ENCODE peak calls at places on chromosome 2, in ten cellular contexts. One of them, this sample, is unnamed.

GRCh38 chr2:189178726-189179606 is 595 bp downstream of the COL5A2 start:
- DNase-seq in dorsolateral prefrontal cortex: no peak
- DNase-seq in pancreas: no peak
- DNase-seq in HFFc6: peak; percentile 58
- DNase-seq in fibroblast of pulmonary artery: peak; percentile 90
- DNase-seq in RWPE1: peak; percentile 11
- DNase-seq in fibroblast of villous mesenchyme: peak; percentile 95
- DNase-seq in Peyer's patch: no peak
- DNase-seq in chondrocyte: no peak
- DNase-seq in GM20000: no peak
- DNase-seq in this sample: no peak

GRCh38 chr2:96685285-96685591 is 42.7 kb downstream of the FER1L5 start:
- DNase-seq in HFFc6: no peak
- DNase-seq in fibroblast of villous mesenchyme: peak; percentile 38
- DNase-seq in GM20000: no peak
- DNase-seq in pancreas: no peak
- DNase-seq in RWPE1: no peak
- DNase-seq in chondrocyte: no peak
- DNase-seq in dorsolateral prefrontal cortex: no peak
- DNase-seq in Peyer's patch: no peak
- DNase-seq in fibroblast of pulmonary artery: peak; percentile 13
- DNase-seq in this sample: no peak

GRCh38 chr2:240614391-240614790 is 10.9 kb upstream of the GPR35 start:
- DNase-seq in pancreas: no peak
- DNase-seq in Peyer's patch: no peak
- DNase-seq in dorsolateral prefrontal cortex: no peak
- DNase-seq in RWPE1: no peak
- DNase-seq in fibroblast of pulmonary artery: no peak
- DNase-seq in GM20000: no peak
- DNase-seq in chondrocyte: peak; percentile 56
- DNase-seq in HFFc6: no peak
- DNase-seq in fibroblast of villous mesenchyme: no peak
- DNase-seq in this sample: no peak

GRCh38 chr2:79711098-79711497 is 198.2 kb downstream of the CTNNA2 start:
- DNase-seq in HFFc6: no peak
- DNase-seq in pancreas: no peak
- DNase-seq in GM20000: no peak
- DNase-seq in chondrocyte: no peak
- DNase-seq in Peyer's patch: no peak
- DNase-seq in dorsolateral prefrontal cortex: no peak
- DNase-seq in RWPE1: no peak
- DNase-seq in fibroblast of villous mesenchyme: no peak
- DNase-seq in fibroblast of pulmonary artery: no peak
- DNase-seq in this sample: no peak

GRCh38 chr2:168884990-168885389 is 5.2 kb downstream of the SPC25 start:
- DNase-seq in fibroblast of pulmonary artery: no peak
- DNase-seq in Peyer's patch: no peak
- DNase-seq in fibroblast of villous mesenchyme: no peak
- DNase-seq in RWPE1: no peak
- DNase-seq in HFFc6: peak; percentile 41
- DNase-seq in chondrocyte: no peak
- DNase-seq in pancreas: no peak
- DNase-seq in GM20000: no peak
- DNase-seq in dorsolateral prefrontal cortex: no peak
- DNase-seq in this sample: no peak

GRCh38 chr2:8720741-8721140 is 38.9 kb downstream of the ID2 start:
- DNase-seq in Peyer's patch: no peak
- DNase-seq in pancreas: no peak
- DNase-seq in dorsolateral prefrontal cortex: no peak
- DNase-seq in HFFc6: no peak
- DNase-seq in RWPE1: no peak
- DNase-seq in fibroblast of pulmonary artery: no peak
- DNase-seq in GM20000: no peak
- DNase-seq in fibroblast of villous mesenchyme: no peak
- DNase-seq in chondrocyte: no peak
- DNase-seq in this sample: no peak

GRCh38 chr2:136008205-136008865 is 22.9 kb upstream of the DARS1 start:
- DNase-seq in HFFc6: no peak
- DNase-seq in dorsolateral prefrontal cortex: no peak
- DNase-seq in Peyer's patch: peak; percentile 82
- DNase-seq in fibroblast of pulmonary artery: no peak
- DNase-seq in pancreas: no peak
- DNase-seq in GM20000: no peak
- DNase-seq in RWPE1: no peak
- DNase-seq in fibroblast of villous mesenchyme: no peak
- DNase-seq in chondrocyte: no peak
- DNase-seq in this sample: no peak

GRCh38 chr2:191604154-191604553 is 73.8 kb upstream of the NABP1 start:
- DNase-seq in pancreas: no peak
- DNase-seq in dorsolateral prefrontal cortex: no peak
- DNase-seq in fibroblast of villous mesenchyme: no peak
- DNase-seq in Peyer's patch: no peak
- DNase-seq in GM20000: no peak
- DNase-seq in chondrocyte: no peak
- DNase-seq in fibroblast of pulmonary artery: no peak
- DNase-seq in HFFc6: no peak
- DNase-seq in RWPE1: no peak
- DNase-seq in this sample: no peak

GRCh38 chr2:226783885-226784284 is 15.7 kb downstream of the IRS1 start:
- DNase-seq in RWPE1: no peak
- DNase-seq in Peyer's patch: no peak
- DNase-seq in fibroblast of pulmonary artery: no peak
- DNase-seq in HFFc6: no peak
- DNase-seq in GM20000: no peak
- DNase-seq in chondrocyte: no peak
- DNase-seq in dorsolateral prefrontal cortex: no peak
- DNase-seq in pancreas: no peak
- DNase-seq in fibroblast of villous mesenchyme: no peak
- DNase-seq in this sample: no peak

GRCh38 chr2:144183744-144184143 is 336.2 kb downstream of the ZEB2 start:
- DNase-seq in fibroblast of pulmonary artery: no peak
- DNase-seq in pancreas: no peak
- DNase-seq in fibroblast of villous mesenchyme: peak; percentile 70
- DNase-seq in Peyer's patch: peak; percentile 76
- DNase-seq in dorsolateral prefrontal cortex: peak; percentile 4
- DNase-seq in RWPE1: no peak
- DNase-seq in chondrocyte: no peak
- DNase-seq in HFFc6: peak; percentile 72
- DNase-seq in GM20000: peak; percentile 21
- DNase-seq in this sample: no peak

GRCh38 chr2:238081150-238081549 is 19.0 kb upstream of the ESPNL start:
- DNase-seq in HFFc6: no peak
- DNase-seq in dorsolateral prefrontal cortex: no peak
- DNase-seq in chondrocyte: no peak
- DNase-seq in GM20000: no peak
- DNase-seq in fibroblast of villous mesenchyme: no peak
- DNase-seq in pancreas: peak; percentile 7
- DNase-seq in Peyer's patch: no peak
- DNase-seq in fibroblast of pulmonary artery: no peak
- DNase-seq in RWPE1: no peak
- DNase-seq in this sample: no peak

GRCh38 chr2:35415282-35415681 is 940.3 kb upstream of the CRIM1 start:
- DNase-seq in HFFc6: no peak
- DNase-seq in chondrocyte: no peak
- DNase-seq in pancreas: no peak
- DNase-seq in fibroblast of pulmonary artery: no peak
- DNase-seq in Peyer's patch: no peak
- DNase-seq in GM20000: no peak
- DNase-seq in fibroblast of villous mesenchyme: no peak
- DNase-seq in RWPE1: no peak
- DNase-seq in dorsolateral prefrontal cortex: no peak
- DNase-seq in this sample: no peak
- TF ChIP-seq CTCF in HFFc6: peak; percentile 43
- TF ChIP-seq CTCF in chondrocyte: peak; percentile 52
- TF ChIP-seq CTCF in pancreas: peak; percentile 16
- TF ChIP-seq CTCF in fibroblast of pulmonary artery: peak; percentile 21
- TF ChIP-seq CTCF in Peyer's patch: no peak
- TF ChIP-seq CTCF in GM20000: no peak
- TF ChIP-seq CTCF in fibroblast of villous mesenchyme: no peak
- TF ChIP-seq CTCF in RWPE1: peak; percentile 9
- TF ChIP-seq CTCF in dorsolateral prefrontal cortex: peak; percentile 18
- TF ChIP-seq CTCF in this sample: peak; percentile 66

GRCh38 chr2:207113403-207113802 is 52.3 kb downstream of the KLF7 start:
- DNase-seq in RWPE1: no peak
- DNase-seq in GM20000: no peak
- DNase-seq in pancreas: no peak
- DNase-seq in dorsolateral prefrontal cortex: peak; percentile 49
- DNase-seq in fibroblast of villous mesenchyme: no peak
- DNase-seq in HFFc6: no peak
- DNase-seq in chondrocyte: no peak
- DNase-seq in Peyer's patch: no peak
- DNase-seq in fibroblast of pulmonary artery: no peak
- DNase-seq in this sample: peak; percentile 82

GRCh38 chr2:207117668-207118067 is 48.1 kb downstream of the KLF7 start:
- DNase-seq in dorsolateral prefrontal cortex: no peak
- DNase-seq in GM20000: no peak
- DNase-seq in fibroblast of villous mesenchyme: no peak
- DNase-seq in RWPE1: no peak
- DNase-seq in Peyer's patch: no peak
- DNase-seq in fibroblast of pulmonary artery: no peak
- DNase-seq in HFFc6: no peak
- DNase-seq in pancreas: no peak
- DNase-seq in chondrocyte: no peak
- DNase-seq in this sample: no peak

GRCh38 chr2:207112397-207112796 is 53.4 kb downstream of the KLF7 start:
- DNase-seq in HFFc6: no peak
- DNase-seq in chondrocyte: no peak
- DNase-seq in RWPE1: no peak
- DNase-seq in dorsolateral prefrontal cortex: no peak
- DNase-seq in fibroblast of villous mesenchyme: no peak
- DNase-seq in pancreas: no peak
- DNase-seq in GM20000: no peak
- DNase-seq in fibroblast of pulmonary artery: no peak
- DNase-seq in Peyer's patch: no peak
- DNase-seq in this sample: no peak

GRCh38 chr2:207119048-207119447 is 46.7 kb downstream of the KLF7 start:
- DNase-seq in Peyer's patch: no peak
- DNase-seq in fibroblast of villous mesenchyme: no peak
- DNase-seq in RWPE1: no peak
- DNase-seq in GM20000: no peak
- DNase-seq in dorsolateral prefrontal cortex: no peak
- DNase-seq in fibroblast of pulmonary artery: no peak
- DNase-seq in pancreas: no peak
- DNase-seq in chondrocyte: no peak
- DNase-seq in HFFc6: no peak
- DNase-seq in this sample: no peak

DNA sequence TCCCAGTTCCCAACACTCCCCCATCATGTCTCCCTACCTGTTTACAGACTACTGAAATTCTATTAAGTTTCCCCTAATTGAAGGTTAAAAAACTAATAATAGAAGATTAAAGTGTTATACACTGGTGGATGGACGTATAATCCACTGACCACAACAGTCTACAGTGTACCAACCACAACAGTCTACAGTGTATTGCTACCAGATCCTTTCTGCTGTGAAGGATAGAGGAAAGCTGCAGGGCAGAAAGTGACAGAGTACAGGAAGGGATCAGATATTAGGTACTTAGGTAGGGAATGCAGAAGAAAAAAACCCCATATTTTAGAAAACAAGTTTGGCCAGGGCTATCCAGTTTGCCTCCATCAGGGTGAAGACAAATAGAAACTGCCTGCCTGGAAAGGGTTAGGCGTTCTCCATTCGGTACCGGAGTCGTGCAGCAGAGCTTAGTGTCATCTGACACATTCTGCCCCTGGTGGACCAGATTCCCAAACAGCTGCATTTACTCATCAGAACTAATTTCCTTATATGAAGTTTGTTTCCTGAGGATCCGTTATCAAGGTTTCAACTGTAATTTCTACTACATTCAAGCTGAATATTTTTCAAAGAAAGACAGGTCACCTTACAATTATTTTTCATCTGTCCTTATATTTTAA is 49.9 kb downstream of the KLF7 start:
- DNase-seq in dorsolateral prefrontal cortex: peak; percentile 66
- DNase-seq in Peyer's patch: no peak
- DNase-seq in fibroblast of villous mesenchyme: peak; percentile 53
- DNase-seq in pancreas: no peak
- DNase-seq in GM20000: no peak
- DNase-seq in RWPE1: no peak
- DNase-seq in HFFc6: no peak
- DNase-seq in chondrocyte: no peak
- DNase-seq in fibroblast of pulmonary artery: peak; percentile 63
- DNase-seq in this sample: no peak
- TF ChIP-seq CTCF in dorsolateral prefrontal cortex: peak; percentile 34
- TF ChIP-seq CTCF in Peyer's patch: no peak
- TF ChIP-seq CTCF in fibroblast of villous mesenchyme: peak; percentile 26
- TF ChIP-seq CTCF in pancreas: no peak
- TF ChIP-seq CTCF in GM20000: no peak
- TF ChIP-seq CTCF in RWPE1: no peak
- TF ChIP-seq CTCF in HFFc6: no peak
- TF ChIP-seq CTCF in chondrocyte: peak; percentile 56
- TF ChIP-seq CTCF in fibroblast of pulmonary artery: peak; percentile 33
- TF ChIP-seq CTCF in this sample: peak; percentile 21

GRCh38 chr2:10260130-10260529 is 42.6 kb upstream of the HPCAL1 start:
- DNase-seq in pancreas: no peak
- DNase-seq in GM20000: no peak
- DNase-seq in fibroblast of villous mesenchyme: no peak
- DNase-seq in Peyer's patch: no peak
- DNase-seq in chondrocyte: peak; percentile 13
- DNase-seq in fibroblast of pulmonary artery: no peak
- DNase-seq in RWPE1: peak; percentile 77
- DNase-seq in HFFc6: no peak
- DNase-seq in dorsolateral prefrontal cortex: no peak
- DNase-seq in this sample: no peak
- TF ChIP-seq CTCF in pancreas: no peak
- TF ChIP-seq CTCF in GM20000: no peak
- TF ChIP-seq CTCF in fibroblast of villous mesenchyme: no peak
- TF ChIP-seq CTCF in Peyer's patch: no peak
- TF ChIP-seq CTCF in chondrocyte: no peak
- TF ChIP-seq CTCF in fibroblast of pulmonary artery: no peak
- TF ChIP-seq CTCF in RWPE1: no peak
- TF ChIP-seq CTCF in HFFc6: peak; percentile 30
- TF ChIP-seq CTCF in dorsolateral prefrontal cortex: no peak
- TF ChIP-seq CTCF in this sample: no peak

GRCh38 chr2:241901500-241902351 is 32.2 kb downstream of the RTP5 start:
- DNase-seq in pancreas: peak; percentile 67
- DNase-seq in fibroblast of pulmonary artery: no peak
- DNase-seq in fibroblast of villous mesenchyme: peak; percentile 19
- DNase-seq in Peyer's patch: no peak
- DNase-seq in GM20000: no peak
- DNase-seq in RWPE1: peak; percentile 46
- DNase-seq in HFFc6: no peak
- DNase-seq in chondrocyte: peak; percentile 78
- DNase-seq in dorsolateral prefrontal cortex: peak; percentile 36
- DNase-seq in this sample: no peak
- TF ChIP-seq CTCF in pancreas: no peak
- TF ChIP-seq CTCF in fibroblast of pulmonary artery: no peak
- TF ChIP-seq CTCF in fibroblast of villous mesenchyme: no peak
- TF ChIP-seq CTCF in Peyer's patch: no peak
- TF ChIP-seq CTCF in GM20000: no peak
- TF ChIP-seq CTCF in RWPE1: no peak
- TF ChIP-seq CTCF in HFFc6: no peak
- TF ChIP-seq CTCF in chondrocyte: no peak
- TF ChIP-seq CTCF in dorsolateral prefrontal cortex: no peak
- TF ChIP-seq CTCF in this sample: no peak